ENCODE peak calls at places on chromosomes 16 and 17, in seven cellular contexts. G is KBM-7, J is kidney tubule cell, Z is BJ, N is hypothalamus, A is T-helper 1 cell, H is WTC11. I is an unnamed sample.

GRCh38 chr17:50129303-50129945 is 536 bp downstream of the SAMD14 start:
- DNase-seq in A (peak; percentile 57), N (no peak), Z (no peak), G (no peak), H (no peak), J (peak; percentile 45), I (no peak)

GRCh38 chr16:85588562-85589503 is 24.3 kb upstream of the GSE1 start:
- DNase-seq in A (no peak), Z (no peak), H (no peak), G (no peak), J (no peak), N (no peak), I (no peak)

GRCh38 chr17:44184212-44184810 is 2.5 kb upstream of the TMUB2 start:
- DNase-seq in H (no peak), G (no peak), N (no peak), A (no peak), J (no peak), Z (no peak), I (no peak)

GRCh38 chr16:57883953-57884654 is 81.8 kb upstream of the KIFC3 start:
- DNase-seq in A (no peak), G (no peak), Z (no peak), H (peak; percentile 50), J (no peak), N (no peak), I (peak; percentile 84)

GRCh38 chr17:48330386-48330785 is 99.6 kb downstream of the SKAP1 start:
- DNase-seq in G (no peak), H (no peak), A (no peak), Z (no peak), N (no peak), J (no peak), I (no peak)

GRCh38 chr16:86824751-86825310 is 246.5 kb downstream of the FOXL1 start:
- DNase-seq in N (no peak), Z (no peak), H (no peak), G (no peak), J (peak; percentile 34), A (no peak), I (no peak)

GRCh38 chr16:72191551-72191950 is 19.6 kb upstream of the PMFBP1 start:
- DNase-seq in A (no peak), J (no peak), H (no peak), N (no peak), G (no peak), Z (no peak), I (no peak)

GRCh38 chr17:44518032-44518431 is 14.8 kb upstream of the GPATCH8 start:
- DNase-seq in G (no peak), J (peak; percentile 86), Z (no peak), H (no peak), N (no peak), A (no peak), I (no peak)

GRCh38 chr17:37176683-37177082 is 199.1 kb upstream of the C17orf78 start:
- DNase-seq in Z (no peak), J (peak; percentile 85), G (no peak), A (no peak), N (no peak), H (no peak), I (no peak)

GRCh38 chr16:13060932-13061331 is 159.5 kb downstream of the SHISA9 start:
- DNase-seq in Z (no peak), A (no peak), H (no peak), G (no peak), J (no peak), N (no peak), I (no peak)

GRCh38 chr16:57871457-57871856 is 69.2 kb upstream of the KIFC3 start:
- DNase-seq in H (no peak), Z (peak; percentile 73), J (peak; percentile 73), A (peak; percentile 13), G (no peak), N (no peak), I (no peak)

GRCh38 chr16:60419859-60420258 is 1616.4 kb downstream of the CDH8 start:
- DNase-seq in Z (no peak), J (no peak), N (no peak), H (no peak), A (no peak), G (no peak), I (no peak)

GRCh38 chr16:30494028-30494427 is 21.5 kb downstream of the ITGAL start:
- DNase-seq in N (no peak), Z (no peak), G (no peak), A (no peak), H (no peak), J (no peak), I (no peak)

GRCh38 chr17:15456972-15457722 is 10.3 kb downstream of the CDRT4 start:
- DNase-seq in N (peak; percentile 67), G (no peak), J (peak; percentile 10), Z (peak; percentile 93), H (no peak), A (no peak), I (no peak)

GRCh38 chr17:62750502-62751349 is 57.4 kb downstream of the MARCHF10 start:
- DNase-seq in Z (no peak), H (peak; percentile 48), N (no peak), G (no peak), J (peak; percentile 78), A (no peak), I (no peak)

GRCh38 chr16:249431-249830 is 14.8 kb downstream of the FAM234A start:
- DNase-seq in J (no peak), H (no peak), G (no peak), Z (no peak), N (no peak), A (no peak), I (no peak)

GRCh38 chr17:61443475-61443882 is 8.7 kb upstream of the TBX4 start:
- DNase-seq in Z (no peak), G (no peak), J (no peak), N (no peak), H (peak; percentile 54), A (no peak), I (no peak)

GRCh38 chr17:32928527-32929287 is 754 bp downstream of the TMEM98 start:
- DNase-seq in Z (no peak), G (peak; percentile 32), N (no peak), H (no peak), J (peak; percentile 12), A (no peak), I (no peak)

GRCh38 chr16:80973991-80974390 is 32.7 kb downstream of the CMC2 start:
- DNase-seq in N (no peak), J (peak; percentile 56), H (no peak), G (no peak), Z (no peak), A (no peak), I (no peak)

GRCh38 chr16:75089486-75090202 is 26.9 kb downstream of the LDHD start:
- DNase-seq in J (no peak), H (no peak), G (no peak), Z (no peak), A (peak; percentile 53), N (no peak), I (no peak)

GRCh38 chr16:62644030-62644812 is 608.0 kb upstream of the CDH8 start:
- DNase-seq in H (no peak), G (no peak), A (no peak), N (no peak), Z (no peak), J (no peak), I (no peak)

GRCh38 chr17:32006957-32007462 is at the start of gene LRRC37B:
- DNase-seq in Z (peak; percentile 16), A (peak; percentile 89), H (peak; percentile 90), J (peak; percentile 82), N (peak; percentile 72), G (peak; percentile 96), I (peak; percentile 99)

GRCh38 chr16:50213939-50214519 is 52.3 kb upstream of the ADCY7 start:
- DNase-seq in A (peak; percentile 63), N (no peak), Z (no peak), J (peak; percentile 63), G (peak; percentile 81), H (no peak), I (no peak)

GRCh38 chr17:35821308-35821707 is 12.0 kb downstream of the TAF15 start:
- DNase-seq in N (no peak), J (no peak), G (no peak), H (no peak), Z (no peak), A (no peak), I (no peak)

GRCh38 chr16:59707441-59707840 is 973.3 kb upstream of the GOT2 start:
- DNase-seq in A (no peak), G (no peak), N (no peak), Z (no peak), J (no peak), H (no peak), I (no peak)

GRCh38 chr17:49028271-49028670 is 31.1 kb downstream of the IGF2BP1 start:
- DNase-seq in J (no peak), G (no peak), A (no peak), H (no peak), Z (no peak), N (no peak), I (no peak)

I was measured in upper lobe of left lung.